ENCODE peak calls at places on chromosomes 2 and 18, in nine cellular contexts. E is tibial nerve; W is stimulated activated CD4-positive, alpha-beta T cell treated with anti-CD3 and anti-CD28 coated beads, Interleukin-4, amount 100 ng/mL, for 24 hours; D is activated CD8-positive, alpha-beta memory T cell treated with anti-CD3 and anti-CD28 coated beads, Interleukin-2, amount 50 U/mL, for 48 hours; M is pancreas; T is NCI-H526 treated with DMSO at 0.1 percent for 48 hours; F is HFFc6; L is neural crest cell; X is nucleus accumbens. N is an unnamed sample.

GRCh38 chr18:60755134-60755533 is 382.6 kb upstream of the MC4R start:
- DNase-seq in T (no peak), D (no peak), X (no peak), M (no peak), W (no peak), E (no peak), L (no peak), F (no peak), N (no peak)

GRCh38 chr2:71120195-71120594 is 9.8 kb downstream of the MCEE start:
- DNase-seq in M (no peak), L (no peak), W (no peak), E (no peak), D (no peak), T (no peak), F (no peak), X (no peak), N (no peak)

GRCh38 chr2:3293221-3293620 is 84.4 kb downstream of the EIPR1 start:
- DNase-seq in L (no peak), T (no peak), X (no peak), M (no peak), W (no peak), E (no peak), F (no peak), D (peak), N (no peak)

GRCh38 chr2:219125225-219125885 is 35.3 kb downstream of the NHEJ1 start:
- DNase-seq in W (peak), E (no peak), X (no peak), D (peak), T (no peak), L (no peak), F (peak), M (peak), N (peak)

GRCh38 chr2:27776696-27777095 is 5.2 kb downstream of the MRPL33 start:
- DNase-seq in W (no peak), F (no peak), L (no peak), M (no peak), D (no peak), T (no peak), E (no peak), X (no peak), N (no peak)

GRCh38 chr2:127776122-127776780 is 34.7 kb downstream of the WDR33 start:
- DNase-seq in M (no peak), T (no peak), F (no peak), X (no peak), E (no peak), L (no peak), D (no peak), W (no peak), N (no peak)

GRCh38 chr18:47191956-47192355 is 15.8 kb upstream of the IER3IP1 start:
- DNase-seq in M (no peak), T (no peak), X (no peak), E (no peak), L (no peak), D (no peak), F (peak), W (no peak), N (peak)

GRCh38 chr2:55103039-55103438 is 52.8 kb upstream of the RTN4 start:
- DNase-seq in L (no peak), W (no peak), X (no peak), D (no peak), T (no peak), M (no peak), F (no peak), E (no peak), N (no peak)

GRCh38 chr2:34570266-34570872 is 971.3 kb upstream of the FAM98A start:
- DNase-seq in W (no peak), F (no peak), M (peak), D (no peak), T (no peak), E (no peak), L (peak), X (no peak), N (peak)

GRCh38 chr18:5975111-5975622 is 79.8 kb upstream of the TMEM200C start:
- DNase-seq in T (no peak), D (no peak), W (no peak), E (no peak), M (no peak), L (no peak), X (no peak), F (no peak), N (no peak)

N was measured in hepatocyte.